ENCODE peak calls at places on chromosome 6, in five cellular contexts. One of them, this sample, is unnamed.

GRCh38 chr6:128209771-128210170 is 308.9 kb upstream of the THEMIS start:
- DNase-seq in heart right ventricle: no peak
- DNase-seq in fibroblast of mammary gland: peak
- DNase-seq in lower lobe of right lung: no peak
- DNase-seq in fibroblast of lung: peak
- DNase-seq in this sample: no peak

GRCh38 chr6:125750692-125751333 is 1.4 kb downstream of the HEY2 start:
- DNase-seq in heart right ventricle: no peak
- DNase-seq in fibroblast of mammary gland: no peak
- DNase-seq in lower lobe of right lung: no peak
- DNase-seq in fibroblast of lung: no peak
- DNase-seq in this sample: no peak

GRCh38 chr6:27582928-27583725 is 110.2 kb upstream of the ZNF184 start:
- DNase-seq in heart right ventricle: no peak
- DNase-seq in fibroblast of mammary gland: peak
- DNase-seq in lower lobe of right lung: no peak
- DNase-seq in fibroblast of lung: peak
- DNase-seq in this sample: no peak

GRCh38 chr6:4023240-4023639 is 55.7 kb downstream of the FAM217A start:
- DNase-seq in heart right ventricle: no peak
- DNase-seq in fibroblast of mammary gland: no peak
- DNase-seq in lower lobe of right lung: no peak
- DNase-seq in fibroblast of lung: peak
- DNase-seq in this sample: no peak

GRCh38 chr6:90025418-90026089 is 131.3 kb downstream of the GJA10 start:
- DNase-seq in heart right ventricle: no peak
- DNase-seq in fibroblast of mammary gland: peak
- DNase-seq in lower lobe of right lung: no peak
- DNase-seq in fibroblast of lung: peak
- DNase-seq in this sample: peak

GRCh38 chr6:157811476-157812173 is 11.4 kb upstream of the SNX9 start:
- DNase-seq in heart right ventricle: no peak
- DNase-seq in fibroblast of mammary gland: peak
- DNase-seq in lower lobe of right lung: no peak
- DNase-seq in fibroblast of lung: peak
- DNase-seq in this sample: no peak

GRCh38 chr6:26311012-26311384 is 54.0 kb upstream of the BTN3A2 start:
- DNase-seq in heart right ventricle: no peak
- DNase-seq in fibroblast of mammary gland: peak
- DNase-seq in lower lobe of right lung: no peak
- DNase-seq in fibroblast of lung: peak
- DNase-seq in this sample: no peak

GRCh38 chr6:20631525-20631924 is 97.3 kb downstream of the CDKAL1 start:
- DNase-seq in heart right ventricle: no peak
- DNase-seq in fibroblast of mammary gland: peak
- DNase-seq in lower lobe of right lung: no peak
- DNase-seq in fibroblast of lung: no peak
- DNase-seq in this sample: no peak

GRCh38 chr6:144332177-144332576 is 47.0 kb downstream of the UTRN start:
- DNase-seq in heart right ventricle: no peak
- DNase-seq in fibroblast of mammary gland: no peak
- DNase-seq in lower lobe of right lung: no peak
- DNase-seq in fibroblast of lung: no peak
- DNase-seq in this sample: no peak

GRCh38 chr6:28866342-28867077 is 57.3 kb downstream of the TRIM27 start:
- DNase-seq in heart right ventricle: peak
- DNase-seq in fibroblast of mammary gland: peak
- DNase-seq in lower lobe of right lung: peak
- DNase-seq in fibroblast of lung: peak
- DNase-seq in this sample: no peak

GRCh38 chr6:24933266-24933665 is 2.5 kb downstream of the RIPOR2 start:
- DNase-seq in heart right ventricle: no peak
- DNase-seq in fibroblast of mammary gland: no peak
- DNase-seq in lower lobe of right lung: no peak
- DNase-seq in fibroblast of lung: no peak
- DNase-seq in this sample: no peak

GRCh38 chr6:87396595-87397392 is 11.0 kb upstream of the CFAP206 start:
- DNase-seq in heart right ventricle: no peak
- DNase-seq in fibroblast of mammary gland: no peak
- DNase-seq in lower lobe of right lung: no peak
- DNase-seq in fibroblast of lung: no peak
- DNase-seq in this sample: no peak

GRCh38 chr6:158660331-158660730 is 10.5 kb downstream of the SYTL3 start:
- DNase-seq in heart right ventricle: no peak
- DNase-seq in fibroblast of mammary gland: peak
- DNase-seq in lower lobe of right lung: peak
- DNase-seq in fibroblast of lung: peak
- DNase-seq in this sample: no peak

GRCh38 chr6:117907600-117908245 is 659 bp downstream of the SLC35F1 start:
- DNase-seq in heart right ventricle: peak
- DNase-seq in fibroblast of mammary gland: no peak
- DNase-seq in lower lobe of right lung: peak
- DNase-seq in fibroblast of lung: no peak
- DNase-seq in this sample: no peak

GRCh38 chr6:112144145-112144926 is 56.9 kb downstream of the FAM229B start:
- DNase-seq in heart right ventricle: no peak
- DNase-seq in fibroblast of mammary gland: peak
- DNase-seq in lower lobe of right lung: no peak
- DNase-seq in fibroblast of lung: no peak
- DNase-seq in this sample: peak

GRCh38 chr6:14467591-14467990 is 350.0 kb downstream of the CD83 start:
- DNase-seq in heart right ventricle: no peak
- DNase-seq in fibroblast of mammary gland: peak
- DNase-seq in lower lobe of right lung: no peak
- DNase-seq in fibroblast of lung: peak
- DNase-seq in this sample: no peak

GRCh38 chr6:21780601-21781000 is 187.1 kb downstream of the SOX4 start:
- DNase-seq in heart right ventricle: no peak
- DNase-seq in fibroblast of mammary gland: no peak
- DNase-seq in lower lobe of right lung: no peak
- DNase-seq in fibroblast of lung: no peak
- DNase-seq in this sample: no peak

GRCh38 chr6:135067891-135068290 is 13.3 kb upstream of the HBS1L start:
- DNase-seq in heart right ventricle: no peak
- DNase-seq in fibroblast of mammary gland: no peak
- DNase-seq in lower lobe of right lung: no peak
- DNase-seq in fibroblast of lung: no peak
- DNase-seq in this sample: no peak

GRCh38 chr6:14927398-14927797 is 318.5 kb upstream of the JARID2 start:
- DNase-seq in heart right ventricle: no peak
- DNase-seq in fibroblast of mammary gland: no peak
- DNase-seq in lower lobe of right lung: no peak
- DNase-seq in fibroblast of lung: no peak
- DNase-seq in this sample: no peak

GRCh38 chr6:122829456-122829855 is 40.4 kb downstream of the SMPDL3A start:
- DNase-seq in heart right ventricle: no peak
- DNase-seq in fibroblast of mammary gland: no peak
- DNase-seq in lower lobe of right lung: no peak
- DNase-seq in fibroblast of lung: no peak
- DNase-seq in this sample: no peak

GRCh38 chr6:125095501-125096301 is 57.9 kb upstream of the TPD52L1 start:
- DNase-seq in heart right ventricle: no peak
- DNase-seq in fibroblast of mammary gland: peak
- DNase-seq in lower lobe of right lung: no peak
- DNase-seq in fibroblast of lung: peak
- DNase-seq in this sample: no peak

GRCh38 chr6:132715204-132715603 is 1.3 kb upstream of the VNN1 start:
- DNase-seq in heart right ventricle: peak
- DNase-seq in fibroblast of mammary gland: peak
- DNase-seq in lower lobe of right lung: no peak
- DNase-seq in fibroblast of lung: peak
- DNase-seq in this sample: no peak

GRCh38 chr6:29791162-29791561 is 36.5 kb upstream of the HLA-G start:
- DNase-seq in heart right ventricle: no peak
- DNase-seq in fibroblast of mammary gland: no peak
- DNase-seq in lower lobe of right lung: no peak
- DNase-seq in fibroblast of lung: no peak
- DNase-seq in this sample: no peak

GRCh38 chr6:53603381-53604121 is 58.6 kb upstream of the GCLC start:
- DNase-seq in heart right ventricle: no peak
- DNase-seq in fibroblast of mammary gland: peak
- DNase-seq in lower lobe of right lung: no peak
- DNase-seq in fibroblast of lung: peak
- DNase-seq in this sample: no peak

GRCh38 chr6:158149641-158150040 is 18.4 kb downstream of the SERAC1 start:
- DNase-seq in heart right ventricle: no peak
- DNase-seq in fibroblast of mammary gland: peak
- DNase-seq in lower lobe of right lung: no peak
- DNase-seq in fibroblast of lung: peak
- DNase-seq in this sample: peak

GRCh38 chr6:131532476-131533108 is 40.4 kb upstream of the ARG1 start:
- DNase-seq in heart right ventricle: no peak
- DNase-seq in fibroblast of mammary gland: no peak
- DNase-seq in lower lobe of right lung: no peak
- DNase-seq in fibroblast of lung: no peak
- DNase-seq in this sample: no peak

GRCh38 chr6:169231790-169232506 is 21.7 kb downstream of the THBS2 start:
- DNase-seq in heart right ventricle: no peak
- DNase-seq in fibroblast of mammary gland: no peak
- DNase-seq in lower lobe of right lung: no peak
- DNase-seq in fibroblast of lung: no peak
- DNase-seq in this sample: no peak

GRCh38 chr6:111342913-111343312 is 140.1 kb downstream of the REV3L start:
- DNase-seq in heart right ventricle: no peak
- DNase-seq in fibroblast of mammary gland: peak
- DNase-seq in lower lobe of right lung: no peak
- DNase-seq in fibroblast of lung: peak
- DNase-seq in this sample: no peak

GRCh38 chr6:1406306-1407058 is 17.1 kb downstream of the FOXF2 start:
- DNase-seq in heart right ventricle: no peak
- DNase-seq in fibroblast of mammary gland: peak
- DNase-seq in lower lobe of right lung: no peak
- DNase-seq in fibroblast of lung: peak
- DNase-seq in this sample: no peak
- TF ChIP-seq CTCF in heart right ventricle: no peak
- TF ChIP-seq CTCF in fibroblast of mammary gland: peak
- TF ChIP-seq CTCF in lower lobe of right lung: no peak
- TF ChIP-seq CTCF in fibroblast of lung: no peak
- TF ChIP-seq CTCF in this sample: peak

GRCh38 chr6:154656660-154657059 is 76.6 kb upstream of the SCAF8 start:
- DNase-seq in heart right ventricle: no peak
- DNase-seq in fibroblast of mammary gland: no peak
- DNase-seq in lower lobe of right lung: no peak
- DNase-seq in fibroblast of lung: no peak
- DNase-seq in this sample: no peak

GRCh38 chr6:154650351-154650750 is 82.9 kb upstream of the SCAF8 start:
- DNase-seq in heart right ventricle: no peak
- DNase-seq in fibroblast of mammary gland: no peak
- DNase-seq in lower lobe of right lung: no peak
- DNase-seq in fibroblast of lung: no peak
- DNase-seq in this sample: no peak

GRCh38 chr6:154651656-154652055 is 81.6 kb upstream of the SCAF8 start:
- DNase-seq in heart right ventricle: no peak
- DNase-seq in fibroblast of mammary gland: no peak
- DNase-seq in lower lobe of right lung: no peak
- DNase-seq in fibroblast of lung: no peak
- DNase-seq in this sample: no peak

GRCh38 chr6:154653853-154654252 is 79.4 kb upstream of the SCAF8 start:
- DNase-seq in heart right ventricle: no peak
- DNase-seq in fibroblast of mammary gland: peak
- DNase-seq in lower lobe of right lung: no peak
- DNase-seq in fibroblast of lung: peak
- DNase-seq in this sample: peak

DNA sequence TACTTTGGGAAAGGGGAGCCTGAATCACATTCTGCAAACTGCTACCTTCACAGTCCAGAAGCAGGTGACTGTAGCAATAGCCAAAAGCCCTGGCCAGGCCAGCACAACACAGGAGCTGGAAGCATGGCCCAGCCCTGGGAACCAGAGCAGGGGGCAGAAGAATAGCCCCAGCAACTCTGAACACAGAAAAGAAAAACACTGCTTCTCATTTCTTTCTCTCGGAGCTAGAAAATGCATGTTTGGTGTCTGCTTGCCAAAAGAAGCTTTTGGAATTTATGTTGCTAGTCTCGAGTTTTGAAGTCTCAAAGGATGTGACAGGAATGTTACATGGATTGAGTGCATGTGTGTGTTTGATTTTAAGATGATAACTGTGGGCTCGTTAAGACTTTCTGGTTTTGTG is 79.8 kb upstream of the SCAF8 start:
- DNase-seq in heart right ventricle: no peak
- DNase-seq in fibroblast of mammary gland: peak
- DNase-seq in lower lobe of right lung: no peak
- DNase-seq in fibroblast of lung: no peak
- DNase-seq in this sample: no peak
- H3K4me3 ChIP-seq in heart right ventricle: no peak
- H3K4me3 ChIP-seq in fibroblast of mammary gland: no peak
- H3K4me3 ChIP-seq in lower lobe of right lung: no peak
- H3K4me3 ChIP-seq in fibroblast of lung: no peak
- H3K4me3 ChIP-seq in this sample: no peak

DNA sequence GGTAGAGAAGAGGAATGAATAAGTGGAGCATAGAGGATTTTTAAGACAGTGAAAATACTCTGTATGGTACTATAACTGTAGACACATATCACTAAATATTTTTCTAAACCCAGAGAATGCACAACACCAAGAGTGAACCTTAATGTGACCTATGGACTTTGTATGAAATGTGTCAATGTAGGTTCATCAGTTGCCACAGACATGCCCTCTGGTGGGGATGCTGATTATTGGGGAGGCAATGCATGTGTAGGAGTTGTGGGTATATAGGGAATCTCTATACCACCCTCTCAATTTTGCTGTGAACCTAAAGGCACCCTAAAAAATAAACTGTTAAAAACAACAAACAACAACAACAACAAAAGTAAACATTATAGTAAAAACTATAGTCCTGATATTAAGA is 293.7 kb downstream of the RNF144B start:
- DNase-seq in heart right ventricle: no peak
- DNase-seq in fibroblast of mammary gland: no peak
- DNase-seq in lower lobe of right lung: no peak
- DNase-seq in fibroblast of lung: no peak
- DNase-seq in this sample: no peak
- TF ChIP-seq CTCF in heart right ventricle: no peak
- TF ChIP-seq CTCF in fibroblast of mammary gland: no peak
- TF ChIP-seq CTCF in lower lobe of right lung: no peak
- TF ChIP-seq CTCF in fibroblast of lung: no peak
- TF ChIP-seq CTCF in this sample: no peak

DNA sequence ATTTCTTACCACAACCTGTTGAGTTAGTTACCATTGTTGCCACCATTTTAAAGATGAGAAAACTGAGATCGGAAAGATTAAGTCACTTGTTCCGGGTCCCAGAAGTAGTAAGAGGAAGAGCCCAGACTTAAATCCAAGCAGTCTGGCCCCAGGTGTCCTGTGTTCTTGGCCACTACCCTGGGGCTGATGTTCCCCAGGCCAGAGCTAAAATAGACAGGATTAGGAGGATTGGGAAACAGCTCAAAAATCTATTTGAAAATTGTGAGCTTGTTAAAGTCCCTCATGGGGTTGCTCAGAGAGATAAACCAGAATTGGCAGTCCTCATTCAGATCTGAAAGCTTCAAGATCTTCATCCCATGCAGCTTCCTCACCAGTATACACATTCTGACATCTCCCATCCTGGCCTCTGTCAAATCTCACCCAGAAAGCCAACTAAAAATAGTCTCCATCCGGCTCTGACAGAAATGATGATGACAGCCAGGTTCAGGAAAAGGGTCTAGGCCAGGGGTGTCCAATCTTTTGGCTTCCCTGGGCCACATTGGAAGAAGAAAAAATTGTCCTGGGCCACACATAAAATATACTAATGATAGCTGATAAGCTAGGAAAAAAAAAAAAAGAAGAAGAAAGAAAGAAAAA is 62.0 kb downstream of the GFOD1 start:
- DNase-seq in heart right ventricle: no peak
- DNase-seq in fibroblast of mammary gland: no peak
- DNase-seq in lower lobe of right lung: no peak
- DNase-seq in fibroblast of lung: no peak
- DNase-seq in this sample: no peak
- H3K4me3 ChIP-seq in heart right ventricle: no peak
- H3K4me3 ChIP-seq in fibroblast of mammary gland: no peak
- H3K4me3 ChIP-seq in lower lobe of right lung: no peak
- H3K4me3 ChIP-seq in fibroblast of lung: no peak
- H3K4me3 ChIP-seq in this sample: no peak

This sample was measured in HFF-Myc.